ENCODE peak calls at places on chromosomes 5 and 9, in eight cellular contexts. T is psoas muscle, O is pancreas, E is transverse colon, V is mesenchymal stem cell, Q is adrenal gland, L is neuronal stem cell, H is aorta. S is an unnamed sample.
A peak's percentile ranks its signal among the peaks of the same experiment; 100 is the strongest.

GRCh38 chr9:72596451-72597180 is 75.2 kb downstream of the TMC1 start:
- DNase-seq in T (no peak), O (no peak), E (no peak), V (no peak), Q (no peak), L (no peak), H (no peak), S (no peak)

GRCh38 chr5:120358949-120359348 is 105.2 kb upstream of the PRR16 start:
- DNase-seq in T (no peak), O (no peak), E (no peak), V (no peak), Q (no peak), L (no peak), H (no peak), S (no peak)

GRCh38 chr5:143352691-143353090 is 50.8 kb downstream of the NR3C1 start:
- DNase-seq in T (no peak), O (no peak), E (no peak), V (no peak), Q (no peak), L (no peak), H (no peak), S (no peak)

GRCh38 chr5:15806613-15807012 is 306.6 kb downstream of the FBXL7 start:
- DNase-seq in T (no peak), O (no peak), E (no peak), V (no peak), Q (no peak), L (no peak), H (no peak), S (no peak)

GRCh38 chr9:96423985-96424336 is 5.8 kb upstream of the ZNF367 start:
- DNase-seq in T (no peak), O (no peak), E (no peak), V (no peak), Q (no peak), L (no peak), H (no peak), S (no peak)

GRCh38 chr9:28801144-28801799 is 1228.0 kb upstream of the C9orf72 start:
- DNase-seq in T (no peak), O (no peak), E (no peak), V (no peak), Q (no peak), L (no peak), H (no peak), S (no peak)

GRCh38 chr5:154593091-154593490 is 115.1 kb upstream of the HAND1 start:
- DNase-seq in T (no peak), O (no peak), E (no peak), V (peak; percentile 54), Q (no peak), L (no peak), H (no peak), S (peak; percentile 77)

GRCh38 chr9:36818965-36819870 is 214.8 kb downstream of the PAX5 start:
- DNase-seq in T (no peak), O (no peak), E (no peak), V (no peak), Q (no peak), L (peak; percentile 42), H (no peak), S (peak; percentile 82)

GRCh38 chr5:112417931-112418358 is 1.1 kb downstream of the EPB41L4A start:
- DNase-seq in T (peak; percentile 54), O (no peak), E (peak; percentile 50), V (peak; percentile 32), Q (peak; percentile 84), L (peak; percentile 23), H (peak; percentile 58), S (peak; percentile 57)

GRCh38 chr5:10351199-10351881 is 2.2 kb upstream of the MARCHF6 start:
- DNase-seq in T (no peak), O (no peak), E (no peak), V (peak; percentile 47), Q (no peak), L (no peak), H (no peak), S (peak; percentile 67)

GRCh38 chr5:61816585-61817450 is 484.8 kb downstream of the ZSWIM6 start:
- DNase-seq in T (no peak), O (no peak), E (no peak), V (no peak), Q (no peak), L (no peak), H (no peak), S (no peak)

GRCh38 chr9:138068601-138069035 is 191.0 kb downstream of the CACNA1B start:
- DNase-seq in T (no peak), O (peak; percentile 32), E (no peak), V (no peak), Q (no peak), L (no peak), H (no peak), S (no peak)

GRCh38 chr9:84932915-84933527 is 263.5 kb downstream of the NTRK2 start:
- DNase-seq in T (no peak), O (no peak), E (no peak), V (peak; percentile 10), Q (no peak), L (no peak), H (no peak), S (no peak)

GRCh38 chr9:97703437-97704326 is 6.5 kb upstream of the XPA start:
- DNase-seq in T (no peak), O (no peak), E (no peak), V (peak; percentile 85), Q (peak; percentile 78), L (no peak), H (peak; percentile 53), S (peak; percentile 89)

GRCh38 chr9:95462419-95463121 is 54.2 kb downstream of the PTCH1 start:
- DNase-seq in T (peak; percentile 69), O (no peak), E (peak; percentile 84), V (peak; percentile 95), Q (peak; percentile 62), L (no peak), H (peak; percentile 67), S (peak; percentile 96)

GRCh38 chr5:150317048-150318003 is 14.6 kb upstream of the ARSI start:
- DNase-seq in T (no peak), O (no peak), E (no peak), V (peak; percentile 98), Q (peak; percentile 89), L (no peak), H (no peak), S (peak; percentile 85)

DNA sequence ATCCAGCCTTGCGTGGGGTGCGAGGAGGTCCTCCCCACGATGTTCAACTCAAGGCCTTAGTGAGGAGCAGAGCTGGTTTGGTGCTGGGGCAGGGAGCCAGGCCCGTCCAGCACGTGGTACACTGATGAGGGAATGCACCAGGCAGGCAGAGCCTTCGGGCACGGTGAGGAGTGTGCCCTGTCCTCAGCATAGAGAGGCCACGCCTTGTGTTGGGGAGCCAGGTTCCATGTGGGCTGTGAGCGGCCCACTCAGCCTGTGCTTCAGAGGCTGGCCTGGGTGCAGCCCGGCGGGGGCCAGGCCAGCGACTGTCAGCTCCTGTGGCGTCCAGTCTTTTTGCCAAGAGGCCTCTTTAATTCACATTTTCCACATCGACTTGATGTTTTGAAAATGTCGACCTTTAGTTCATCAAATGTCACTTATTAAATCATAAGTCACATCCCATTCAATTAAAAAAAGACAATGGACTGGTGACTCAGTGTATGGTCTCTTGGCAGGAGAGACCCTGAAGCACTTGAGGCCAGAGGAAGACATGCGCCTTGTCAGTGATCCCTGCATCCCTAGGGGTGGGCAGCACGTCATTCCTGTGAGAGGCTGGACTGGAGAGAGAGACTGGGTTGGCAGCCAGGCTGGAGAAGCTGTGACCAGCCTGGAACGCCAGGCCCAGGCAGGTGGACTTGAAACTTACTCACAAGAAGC is 21.7 kb downstream of the ERGIC1 start:
- DNase-seq in T (peak; percentile 80), O (no peak), E (no peak), V (no peak), Q (peak; percentile 88), L (no peak), H (peak; percentile 80), S (no peak)
- H3K4me1 ChIP-seq in T (peaks cover 64% of the 10 kb centered on the region), O (peaks cover 28% of the 10 kb centered on the region), E (peaks cover 69% of the 10 kb centered on the region), V (peaks cover 53% of the 10 kb centered on the region), Q (peaks cover 44% of the 10 kb centered on the region), L (peaks cover 9% of the 10 kb centered on the region), H (no peaks in the 10 kb centered on the region), S (peaks cover 15% of the 10 kb centered on the region)

GRCh38 chr9:134376386-134377142 is 50.3 kb downstream of the RXRA start:
- DNase-seq in T (peak; percentile 87), O (no peak), E (no peak), V (no peak), Q (peak; percentile 85), L (no peak), H (no peak), S (no peak)

GRCh38 chr9:134378901-134379338 is 52.7 kb downstream of the RXRA start:
- DNase-seq in T (peak; percentile 87), O (no peak), E (peak; percentile 67), V (peak; percentile 41), Q (peak; percentile 90), L (no peak), H (no peak), S (peak; percentile 47)

GRCh38 chr9:134375430-134376385 is 49.5 kb downstream of the RXRA start:
- DNase-seq in T (peak; percentile 94), O (no peak), E (no peak), V (peak; percentile 27), Q (peak; percentile 83), L (no peak), H (peak; percentile 80), S (peak; percentile 48)

GRCh38 chr9:134377976-134378375 is 51.7 kb downstream of the RXRA start:
- DNase-seq in T (peak; percentile 95), O (peak; percentile 93), E (peak; percentile 94), V (no peak), Q (peak; percentile 93), L (no peak), H (peak; percentile 84), S (no peak)

GRCh38 chr9:134377143-134377484 is 50.9 kb downstream of the RXRA start:
- DNase-seq in T (no peak), O (no peak), E (no peak), V (no peak), Q (no peak), L (no peak), H (no peak), S (no peak)
- H3K4me1 ChIP-seq in T (peaks cover 100% of the 10 kb centered on the region), O (peaks cover 57% of the 10 kb centered on the region), E (peaks cover 97% of the 10 kb centered on the region), V (peaks cover 96% of the 10 kb centered on the region), Q (peaks cover 94% of the 10 kb centered on the region), L (peaks cover 24% of the 10 kb centered on the region), H (no peaks in the 10 kb centered on the region), S (peaks cover 17% of the 10 kb centered on the region)

GRCh38 chr9:69379250-69379982 is 54.4 kb downstream of the ENTREP1 start:
- DNase-seq in T (peak; percentile 83), O (no peak), E (no peak), V (peak; percentile 50), Q (peak; percentile 70), L (no peak), H (no peak), S (no peak)
- H3K4me1 ChIP-seq in T (peaks cover 68% of the 10 kb centered on the region), O (no peaks in the 10 kb centered on the region), E (no peaks in the 10 kb centered on the region), V (peaks cover 10% of the 10 kb centered on the region), Q (peaks cover 14% of the 10 kb centered on the region), L (peaks cover 14% of the 10 kb centered on the region), H (peaks cover 12% of the 10 kb centered on the region), S (peaks cover 52% of the 10 kb centered on the region)

DNA sequence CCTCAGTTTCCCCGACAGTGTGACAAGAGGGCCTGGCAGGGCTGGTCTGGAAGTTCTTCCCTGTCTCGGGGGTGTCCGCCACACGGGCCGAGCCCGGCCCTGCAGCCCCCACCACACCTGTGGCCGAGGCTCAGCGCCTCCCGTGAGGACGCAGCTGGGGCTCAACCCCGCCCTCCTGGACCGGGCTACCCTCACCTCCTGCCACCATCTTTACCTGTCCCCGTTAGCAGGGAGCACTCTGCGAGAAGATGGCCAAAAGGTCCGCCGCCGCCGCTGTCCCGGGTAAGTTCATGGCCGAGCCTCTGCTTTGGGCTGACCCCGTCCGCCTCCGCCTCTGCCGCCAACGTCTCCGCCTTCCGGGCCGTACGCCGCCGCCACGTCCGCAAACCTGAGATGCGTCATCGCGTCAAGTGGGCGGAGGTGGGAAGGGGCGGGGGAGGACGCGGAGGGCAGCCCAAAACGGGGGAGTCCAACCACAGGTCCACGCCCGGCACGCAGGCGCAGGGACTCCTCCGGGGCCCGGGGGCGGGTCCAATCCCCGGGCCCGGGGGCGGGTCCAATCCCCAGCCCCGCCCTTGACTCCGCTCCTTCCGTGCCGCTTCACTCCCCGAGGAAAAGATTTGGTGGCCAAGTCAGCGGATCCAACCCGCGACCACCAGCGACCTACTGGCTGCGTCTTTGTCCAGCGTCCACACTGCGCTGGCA is at the start of gene LYSMD3:
- DNase-seq in T (peak; percentile 99), O (peak; percentile 99), E (peak; percentile 99), V (peak; percentile 96), Q (peak; percentile 98), L (peak; percentile 91), H (peak; percentile 99), S (peak; percentile 99)
- H3K4me1 ChIP-seq in T (peaks cover 25% of the 10 kb centered on the region), O (peaks cover 9% of the 10 kb centered on the region), E (peaks cover 24% of the 10 kb centered on the region), V (no peaks in the 10 kb centered on the region), Q (peaks cover 5% of the 10 kb centered on the region), L (peaks cover 2% of the 10 kb centered on the region), H (no peaks in the 10 kb centered on the region), S (peaks cover 15% of the 10 kb centered on the region)

S was measured in cardiac muscle cell.